ENCODE peak calls at places on chromosome 18, in nine cellular contexts. P is LNCaP clone FGC, Q is kidney epithelial cell, H is lung, K is ascending aorta, G is AG10803, V is GM13976, J is uterus, D is cardiac muscle cell. S is an unnamed sample.

GRCh38 chr18:59140287-59140885 is 702 bp downstream of the SEC11C start:
- DNase-seq in P (no peak), J (no peak), H (no peak), D (peak), G (peak), K (peak), V (no peak), Q (peak), S (no peak)

GRCh38 chr18:59769105-59769865 is 72.1 kb upstream of the CCBE1 start:
- DNase-seq in P (no peak), K (no peak), V (no peak), H (no peak), G (peak), D (no peak), J (no peak), Q (no peak), S (no peak)

GRCh38 chr18:2898131-2898640 is 51.4 kb downstream of the EMILIN2 start:
- DNase-seq in H (no peak), G (peak), P (no peak), V (peak), K (peak), Q (peak), J (no peak), D (no peak), S (no peak)

GRCh38 chr18:3217930-3218647 is 1.7 kb downstream of the MYOM1 start:
- DNase-seq in P (peak), Q (no peak), D (peak), H (no peak), K (no peak), J (no peak), G (no peak), V (no peak), S (no peak)

GRCh38 chr18:23403310-23403709 is 49.8 kb upstream of the RIOK3 start:
- DNase-seq in Q (no peak), P (no peak), G (no peak), J (no peak), H (no peak), V (no peak), D (no peak), K (peak), S (no peak)

GRCh38 chr18:59927246-59927825 is 27.5 kb downstream of the PMAIP1 start:
- DNase-seq in D (no peak), P (no peak), Q (no peak), G (peak), K (no peak), J (no peak), H (no peak), V (peak), S (peak)

GRCh38 chr18:37430346-37431076 is 135.1 kb downstream of the CELF4 start:
- DNase-seq in G (no peak), V (no peak), K (no peak), Q (no peak), P (no peak), H (no peak), D (no peak), J (no peak), S (no peak)

GRCh38 chr18:78728301-78729098 is 251.1 kb upstream of the SALL3 start:
- DNase-seq in G (no peak), V (no peak), D (no peak), P (no peak), H (no peak), Q (no peak), K (peak), J (no peak), S (no peak)

GRCh38 chr18:50819027-50819726 is 639 bp downstream of the MRO start:
- DNase-seq in P (no peak), Q (no peak), D (peak), H (peak), V (no peak), J (peak), K (no peak), G (peak), S (no peak)

GRCh38 chr18:48218285-48219022 is 190.7 kb downstream of the ZBTB7C start:
- DNase-seq in J (no peak), Q (no peak), D (no peak), P (no peak), G (no peak), H (peak), V (no peak), K (no peak), S (no peak)

GRCh38 chr18:30094556-30094955 is 948.0 kb downstream of the DSC3 start:
- DNase-seq in K (no peak), H (no peak), G (peak), V (no peak), D (no peak), P (no peak), Q (peak), J (no peak), S (no peak)

GRCh38 chr18:21038201-21038600 is 73.4 kb downstream of the ROCK1 start:
- DNase-seq in Q (no peak), V (no peak), D (no peak), K (no peak), G (no peak), H (no peak), J (no peak), P (no peak), S (no peak)

GRCh38 chr18:22457552-22457951 is 39.8 kb upstream of the CTAGE1 start:
- DNase-seq in J (no peak), H (no peak), K (no peak), D (peak), Q (no peak), V (no peak), P (no peak), G (no peak), S (no peak)

GRCh38 chr18:1488394-1488793 is 583.7 kb downstream of the ADCYAP1 start:
- DNase-seq in P (no peak), G (no peak), D (no peak), H (no peak), K (no peak), J (no peak), Q (no peak), V (no peak), S (no peak)

GRCh38 chr18:36583155-36583745 is 245.6 kb downstream of the TPGS2 start:
- DNase-seq in D (no peak), H (no peak), J (no peak), P (no peak), K (no peak), Q (no peak), G (no peak), V (peak), S (no peak)

GRCh38 chr18:45571714-45572113 is 43.6 kb upstream of the SLC14A2 start:
- DNase-seq in D (no peak), K (no peak), G (no peak), H (no peak), J (no peak), Q (no peak), V (no peak), P (no peak), S (peak)
- TF ChIP-seq CTCF in D (peak), K (no peak), G (peak), H (no peak), J (no peak), Q (peak), V (no peak), P (peak), S (peak)

GRCh38 chr18:32674491-32674890 is 98.3 kb downstream of the KLHL14 start:
- DNase-seq in Q (no peak), G (no peak), J (no peak), P (peak), V (no peak), D (peak), K (no peak), H (no peak), S (no peak)
- TF ChIP-seq CTCF in Q (peak), G (peak), J (no peak), P (peak), V (no peak), D (no peak), K (no peak), H (no peak), S (no peak)

GRCh38 chr18:73983970-73984369 is 163.7 kb downstream of the FBXO15 start:
- DNase-seq in H (no peak), Q (no peak), K (no peak), V (no peak), D (no peak), P (no peak), G (no peak), J (no peak), S (no peak)

GRCh38 chr18:73979742-73980141 is 167.9 kb downstream of the FBXO15 start:
- DNase-seq in J (no peak), P (no peak), D (no peak), K (no peak), V (no peak), Q (no peak), G (peak), H (no peak), S (no peak)

GRCh38 chr18:73975266-73975665 is 172.4 kb downstream of the FBXO15 start:
- DNase-seq in V (no peak), G (peak), Q (no peak), P (no peak), K (no peak), D (no peak), J (no peak), H (no peak), S (peak)

GRCh38 chr18:73983496-73983895 is 164.1 kb downstream of the FBXO15 start:
- DNase-seq in P (no peak), Q (no peak), G (no peak), V (no peak), H (no peak), D (no peak), K (no peak), J (no peak), S (no peak)

DNA sequence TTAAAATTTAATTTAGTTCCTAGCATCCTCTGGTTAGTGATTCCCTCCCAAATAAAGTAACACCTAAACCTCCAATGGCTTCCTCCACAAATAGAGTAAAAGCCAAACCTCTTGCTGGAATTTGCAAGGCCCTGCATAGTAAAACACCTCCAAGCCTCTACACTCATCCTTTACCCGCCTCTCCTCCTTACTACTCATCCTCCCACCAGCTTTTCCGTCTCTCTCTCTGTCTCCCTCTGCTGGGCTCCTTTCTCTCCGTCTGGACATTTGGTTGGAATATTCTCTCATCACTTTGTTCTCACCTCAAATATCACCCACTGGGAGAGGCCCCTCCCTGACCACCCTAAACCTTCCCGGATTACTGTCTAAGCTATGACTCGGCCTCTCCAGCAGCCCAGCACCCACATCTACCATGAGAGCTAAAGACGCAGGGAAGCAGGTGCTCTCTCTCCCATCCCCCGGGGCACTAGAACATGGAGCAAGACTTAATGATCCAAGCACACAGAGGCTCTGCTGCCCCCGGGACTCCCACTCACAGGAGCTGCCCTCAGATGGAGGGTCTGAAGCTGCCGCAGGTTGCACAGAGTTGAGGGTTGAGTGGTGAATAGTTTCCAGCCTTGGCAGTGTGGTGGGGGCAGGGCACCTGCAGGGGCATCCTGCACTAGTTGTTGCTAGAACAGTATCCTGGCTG is 167.2 kb downstream of the FBXO15 start:
- DNase-seq in J (no peak), D (peak), Q (no peak), H (no peak), V (no peak), K (no peak), G (peak), P (no peak), S (no peak)
- TF ChIP-seq CTCF in J (no peak), D (peak), Q (peak), H (no peak), V (no peak), K (no peak), G (peak), P (peak), S (no peak)

GRCh38 chr18:5106730-5107129 is 90.3 kb downstream of the AKAIN1 start:
- DNase-seq in J (no peak), V (no peak), P (no peak), K (no peak), G (no peak), Q (no peak), H (no peak), D (no peak), S (no peak)
- TF ChIP-seq CTCF in J (no peak), V (no peak), P (peak), K (no peak), G (no peak), Q (peak), H (no peak), D (no peak), S (no peak)

S was measured in activated CD8-positive, alpha-beta T cell treated with anti-CD3 and anti-CD28 coated beads for 36 hours.